ENCODE peak calls at places on chromosome 21, in nine cellular contexts. C, R, H, F, Q, G, L, B and Y are unnamed samples.

GRCh38 chr21:45551316-45551715 is 9.1 kb upstream of the SLC19A1 start:
- DNase-seq in C (no peak), R (no peak), H (peak; percentile 72), F (peak; percentile 30), Q (no peak), G (no peak), L (peak; percentile 65), B (no peak), Y (peak; percentile 94)

GRCh38 chr21:16473965-16474364 is 744.2 kb downstream of the USP25 start:
- DNase-seq in C (peak; percentile 38), R (no peak), H (no peak), F (no peak), Q (no peak), G (no peak), L (peak; percentile 54), B (no peak), Y (no peak)

GRCh38 chr21:39647476-39647875 is 34.7 kb downstream of the B3GALT5 start:
- DNase-seq in C (no peak), R (no peak), H (no peak), F (no peak), Q (no peak), G (no peak), L (no peak), B (no peak), Y (peak; percentile 9)

GRCh38 chr21:35438643-35439404 is 389.7 kb upstream of the RUNX1 start:
- DNase-seq in C (no peak), R (no peak), H (no peak), F (no peak), Q (no peak), G (no peak), L (peak; percentile 23), B (peak; percentile 33), Y (no peak)

GRCh38 chr21:27129215-27129614 is 162.3 kb upstream of the ADAMTS5 start:
- DNase-seq in C (no peak), R (no peak), H (no peak), F (no peak), Q (no peak), G (no peak), L (peak; percentile 3), B (no peak), Y (no peak)

GRCh38 chr21:31185663-31186062 is 147.4 kb upstream of the KRTAP19-8 start:
- DNase-seq in C (no peak), R (no peak), H (no peak), F (no peak), Q (peak; percentile 55), G (no peak), L (no peak), B (no peak), Y (no peak)

GRCh38 chr21:34320006-34320405 is 43.8 kb upstream of the KCNE2 start:
- DNase-seq in C (no peak), R (no peak), H (no peak), F (no peak), Q (no peak), G (no peak), L (no peak), B (no peak), Y (no peak)

GRCh38 chr21:33769057-33769456 is 126.8 kb downstream of the ITSN1 start:
- DNase-seq in C (no peak), R (no peak), H (no peak), F (no peak), Q (no peak), G (no peak), L (no peak), B (no peak), Y (peak; percentile 22)

GRCh38 chr21:38645282-38645681 is 147.0 kb upstream of the ERG start:
- DNase-seq in C (no peak), R (no peak), H (peak; percentile 38), F (no peak), Q (no peak), G (no peak), L (peak; percentile 32), B (no peak), Y (no peak)